ENCODE peak calls at places on chromosomes 16 and 17, in nine cellular contexts. L, G, P, C, V, O, Z, F and M are unnamed samples.
A peak's percentile ranks its signal among the peaks of the same experiment; 100 is the strongest.

GRCh38 chr17:57906910-57907309 is 48.3 kb downstream of the CUEDC1 start:
- DNase-seq in L (no peak), G (no peak), P (no peak), C (no peak), V (peak; percentile 68), O (peak; percentile 86), Z (no peak), F (no peak), M (peak; percentile 85)

GRCh38 chr16:3022208-3022696 is 1.5 kb downstream of the HCFC1R1 start:
- DNase-seq in L (peak; percentile 64), G (peak; percentile 86), P (no peak), C (peak; percentile 72), V (peak; percentile 62), O (peak; percentile 90), Z (peak; percentile 94), F (peak; percentile 82), M (no peak)

GRCh38 chr16:3577302-3577752 is at the start of gene NLRC3:
- DNase-seq in L (no peak), G (no peak), P (peak; percentile 58), C (peak; percentile 26), V (peak; percentile 80), O (no peak), Z (no peak), F (no peak), M (no peak)

GRCh38 chr17:73043686-73044581 is 48.6 kb downstream of the SLC39A11 start:
- DNase-seq in L (no peak), G (no peak), P (no peak), C (no peak), V (no peak), O (no peak), Z (peak; percentile 89), F (no peak), M (no peak)

GRCh38 chr16:56617212-56618085 is 8.1 kb upstream of the MT1E start:
- DNase-seq in L (peak; percentile 23), G (peak; percentile 71), P (no peak), C (peak; percentile 39), V (no peak), O (peak; percentile 76), Z (no peak), F (no peak), M (no peak)

GRCh38 chr17:77834170-77835115 is 124.1 kb upstream of the TNRC6C start:
- DNase-seq in L (peak; percentile 29), G (no peak), P (no peak), C (peak; percentile 20), V (peak; percentile 63), O (peak; percentile 84), Z (peak; percentile 53), F (no peak), M (no peak)

GRCh38 chr16:79698341-79698753 is 97.8 kb upstream of the MAF start:
- DNase-seq in L (no peak), G (no peak), P (no peak), C (no peak), V (no peak), O (no peak), Z (peak; percentile 5), F (no peak), M (no peak)

GRCh38 chr17:2064980-2065785 is 10.3 kb downstream of the HIC1 start:
- DNase-seq in L (peak; percentile 36), G (no peak), P (peak; percentile 35), C (no peak), V (peak; percentile 88), O (peak; percentile 94), Z (no peak), F (peak; percentile 39), M (no peak)

GRCh38 chr17:19453296-19453695 is 42.3 kb downstream of the RNF112 start:
- DNase-seq in L (no peak), G (no peak), P (no peak), C (no peak), V (no peak), O (no peak), Z (no peak), F (no peak), M (no peak)

GRCh38 chr17:82094931-82095776 is 2.9 kb downstream of the FASN start:
- DNase-seq in L (no peak), G (no peak), P (no peak), C (no peak), V (no peak), O (no peak), Z (no peak), F (no peak), M (no peak)

GRCh38 chr16:8853150-8853549 is 15.7 kb downstream of the CARHSP1 start:
- DNase-seq in L (no peak), G (no peak), P (no peak), C (no peak), V (no peak), O (no peak), Z (no peak), F (no peak), M (no peak)

GRCh38 chr17:36463916-36464764 is 22.3 kb upstream of the ZNHIT3 start:
- DNase-seq in L (no peak), G (peak; percentile 32), P (no peak), C (no peak), V (no peak), O (peak; percentile 98), Z (peak; percentile 30), F (no peak), M (no peak)

GRCh38 chr16:73183678-73184092 is 135.8 kb upstream of the ZFHX3 start:
- DNase-seq in L (no peak), G (no peak), P (no peak), C (no peak), V (no peak), O (no peak), Z (peak; percentile 37), F (no peak), M (no peak)

GRCh38 chr17:41773190-41773588 is 13.3 kb downstream of the JUP start:
- DNase-seq in L (no peak), G (peak; percentile 89), P (no peak), C (no peak), V (no peak), O (peak; percentile 80), Z (no peak), F (no peak), M (no peak)

GRCh38 chr17:66915204-66915611 is 49.3 kb upstream of the CACNG4 start:
- DNase-seq in L (no peak), G (peak; percentile 75), P (no peak), C (no peak), V (no peak), O (peak; percentile 71), Z (no peak), F (no peak), M (no peak)

GRCh38 chr17:64507418-64507766 is 615 bp downstream of the CEP95 start:
- DNase-seq in L (peak; percentile 12), G (peak; percentile 15), P (peak; percentile 64), C (peak; percentile 13), V (peak; percentile 86), O (peak; percentile 35), Z (peak; percentile 67), F (no peak), M (peak; percentile 74)